ENCODE peak calls at places on chromosomes 1 and 21, in five cellular contexts. L is ureter, E is T-helper 2 cell, X is T-cell, H is HTR-8/SVneo. Y is an unnamed sample.

GRCh38 chr1:20993716-20994115 is 183.0 kb downstream of the EIF4G3 start:
- DNase-seq in X (no peak), H (no peak), L (no peak), E (no peak), Y (no peak)

GRCh38 chr1:1395166-1395565 is 4.0 kb downstream of the CCNL2 start:
- DNase-seq in H (no peak), L (no peak), E (no peak), X (no peak), Y (no peak)

GRCh38 chr1:58939146-58939545 is 155.3 kb upstream of the JUN start:
- DNase-seq in E (no peak), X (no peak), H (no peak), L (no peak), Y (no peak)

GRCh38 chr1:101238681-101239094 is 1.9 kb downstream of the S1PR1 start:
- DNase-seq in E (peak), H (peak), X (peak), L (peak), Y (peak)

GRCh38 chr21:46109251-46110221 is 11.6 kb downstream of the COL6A2 start:
- DNase-seq in E (no peak), L (no peak), X (no peak), H (no peak), Y (peak)

GRCh38 chr21:34875830-34876229 is 173.3 kb downstream of the RUNX1 start:
- DNase-seq in X (no peak), L (no peak), H (no peak), E (no peak), Y (no peak)

GRCh38 chr1:155981266-155982088 is 3.1 kb upstream of the ARHGEF2 start:
- DNase-seq in X (peak), H (no peak), L (no peak), E (no peak), Y (peak)

GRCh38 chr1:215744419-215744818 is 177.3 kb downstream of the KCTD3 start:
- DNase-seq in X (no peak), L (no peak), E (no peak), H (no peak), Y (no peak)

GRCh38 chr1:240308061-240308460 is 216.4 kb downstream of the FMN2 start:
- DNase-seq in E (no peak), X (no peak), H (no peak), L (no peak), Y (no peak)

GRCh38 chr1:184648856-184649201 is 105.8 kb downstream of the EDEM3 start:
- DNase-seq in L (no peak), X (no peak), H (no peak), E (no peak), Y (no peak)

GRCh38 chr1:156082111-156083091 is at the start of gene MEX3A:
- DNase-seq in L (peak), E (peak), H (peak), X (peak), Y (peak)

GRCh38 chr1:117453958-117454357 is 86.7 kb downstream of the MAN1A2 start:
- DNase-seq in E (no peak), H (no peak), X (no peak), L (no peak), Y (no peak)

GRCh38 chr1:35287807-35288640 is 19.5 kb downstream of the ZMYM4 start:
- DNase-seq in X (no peak), E (no peak), H (no peak), L (no peak), Y (peak)

GRCh38 chr1:201275266-201275666 is 8.0 kb upstream of the PKP1 start:
- DNase-seq in X (no peak), E (no peak), L (peak), H (peak), Y (peak)

GRCh38 chr1:166977951-166978350 is 2.6 kb upstream of the ILDR2 start:
- DNase-seq in E (no peak), L (no peak), X (no peak), H (no peak), Y (no peak)

GRCh38 chr21:45128613-45129226 is 54.3 kb downstream of the ADARB1 start:
- DNase-seq in E (peak), H (peak), L (peak), X (peak), Y (peak)

GRCh38 chr1:78176448-78176847 is 130.7 kb downstream of the GIPC2 start:
- DNase-seq in E (no peak), L (no peak), X (no peak), H (no peak), Y (peak)

GRCh38 chr1:1599030-1599916 is 662 bp downstream of the FNDC10 start:
- DNase-seq in H (no peak), X (peak), E (no peak), L (no peak), Y (peak)

GRCh38 chr1:226126824-226127591 is 59.5 kb downstream of the ACBD3 start:
- DNase-seq in L (no peak), E (no peak), X (no peak), H (no peak), Y (no peak)

GRCh38 chr1:206723500-206724472 is 39.1 kb downstream of the MAPKAPK2 start:
- DNase-seq in H (peak), L (no peak), E (no peak), X (no peak), Y (peak)

GRCh38 chr1:57839067-57839466 is 415.2 kb upstream of the DAB1 start:
- DNase-seq in E (no peak), H (no peak), X (no peak), L (no peak), Y (no peak)

GRCh38 chr1:199956005-199956404 is 71.5 kb upstream of the NR5A2 start:
- DNase-seq in H (no peak), X (no peak), L (no peak), E (no peak), Y (no peak)

GRCh38 chr1:71054281-71054731 is 6.7 kb upstream of the PTGER3 start:
- DNase-seq in L (no peak), E (no peak), H (no peak), X (no peak), Y (no peak)

Y was measured in RPMI7951.